ENCODE peak calls at places on chromosomes 2 and 18, in seven cellular contexts. One of them, this sample, is unnamed.

GRCh38 chr2:228102949-228103348 is 78.5 kb downstream of the SPHKAP start:
- DNase-seq in midbrain: no peak
- DNase-seq in activated gamma-delta T cell treated with Interleukin-2 at 50 U/mL for 16 hours: no peak
- DNase-seq in epithelial cell of prostate: no peak
- DNase-seq in cerebellar cortex: no peak
- DNase-seq in activated effector memory CD4-positive, alpha-beta T cell treated with anti-CD3 and anti-CD28 coated beads, Interleukin-2, amount 50 U/mL, for 16 hours: no peak
- DNase-seq in stimulated activated CD4-positive, alpha-beta T cell treated with anti-CD3 and anti-CD28 coated beads, Interleukin-2, amount 100 ng/mL, for 24 hours: no peak
- DNase-seq in this sample: no peak

GRCh38 chr18:54946149-54946581 is 13.1 kb downstream of the CCDC68 start:
- DNase-seq in epithelial cell of prostate: no peak
- DNase-seq in stimulated activated CD4-positive, alpha-beta T cell treated with anti-CD3 and anti-CD28 coated beads, Interleukin-2, amount 100 ng/mL, for 24 hours: peak
- DNase-seq in midbrain: no peak
- DNase-seq in cerebellar cortex: no peak
- DNase-seq in activated gamma-delta T cell treated with Interleukin-2 at 50 U/mL for 16 hours: no peak
- DNase-seq in activated effector memory CD4-positive, alpha-beta T cell treated with anti-CD3 and anti-CD28 coated beads, Interleukin-2, amount 50 U/mL, for 16 hours: peak
- DNase-seq in this sample: no peak

GRCh38 chr2:58866946-58867345 is 625.8 kb upstream of the FANCL start:
- DNase-seq in activated effector memory CD4-positive, alpha-beta T cell treated with anti-CD3 and anti-CD28 coated beads, Interleukin-2, amount 50 U/mL, for 16 hours: no peak
- DNase-seq in activated gamma-delta T cell treated with Interleukin-2 at 50 U/mL for 16 hours: no peak
- DNase-seq in stimulated activated CD4-positive, alpha-beta T cell treated with anti-CD3 and anti-CD28 coated beads, Interleukin-2, amount 100 ng/mL, for 24 hours: no peak
- DNase-seq in cerebellar cortex: no peak
- DNase-seq in epithelial cell of prostate: no peak
- DNase-seq in midbrain: no peak
- DNase-seq in this sample: no peak

GRCh38 chr2:23670245-23670592 is 256.7 kb downstream of the ATAD2B start:
- DNase-seq in epithelial cell of prostate: no peak
- DNase-seq in midbrain: no peak
- DNase-seq in cerebellar cortex: no peak
- DNase-seq in activated effector memory CD4-positive, alpha-beta T cell treated with anti-CD3 and anti-CD28 coated beads, Interleukin-2, amount 50 U/mL, for 16 hours: no peak
- DNase-seq in stimulated activated CD4-positive, alpha-beta T cell treated with anti-CD3 and anti-CD28 coated beads, Interleukin-2, amount 100 ng/mL, for 24 hours: no peak
- DNase-seq in activated gamma-delta T cell treated with Interleukin-2 at 50 U/mL for 16 hours: no peak
- DNase-seq in this sample: no peak

GRCh38 chr2:74566423-74567085 is 12.0 kb downstream of the DOK1 start:
- DNase-seq in activated effector memory CD4-positive, alpha-beta T cell treated with anti-CD3 and anti-CD28 coated beads, Interleukin-2, amount 50 U/mL, for 16 hours: no peak
- DNase-seq in epithelial cell of prostate: no peak
- DNase-seq in activated gamma-delta T cell treated with Interleukin-2 at 50 U/mL for 16 hours: no peak
- DNase-seq in cerebellar cortex: no peak
- DNase-seq in stimulated activated CD4-positive, alpha-beta T cell treated with anti-CD3 and anti-CD28 coated beads, Interleukin-2, amount 100 ng/mL, for 24 hours: no peak
- DNase-seq in midbrain: no peak
- DNase-seq in this sample: no peak

GRCh38 chr2:219219113-219219696 is 447 bp upstream of the ABCB6 start:
- DNase-seq in stimulated activated CD4-positive, alpha-beta T cell treated with anti-CD3 and anti-CD28 coated beads, Interleukin-2, amount 100 ng/mL, for 24 hours: no peak
- DNase-seq in activated effector memory CD4-positive, alpha-beta T cell treated with anti-CD3 and anti-CD28 coated beads, Interleukin-2, amount 50 U/mL, for 16 hours: no peak
- DNase-seq in cerebellar cortex: no peak
- DNase-seq in epithelial cell of prostate: no peak
- DNase-seq in activated gamma-delta T cell treated with Interleukin-2 at 50 U/mL for 16 hours: no peak
- DNase-seq in midbrain: no peak
- DNase-seq in this sample: no peak

GRCh38 chr2:29130295-29130694 is 15.1 kb downstream of the CLIP4 start:
- DNase-seq in midbrain: peak
- DNase-seq in activated effector memory CD4-positive, alpha-beta T cell treated with anti-CD3 and anti-CD28 coated beads, Interleukin-2, amount 50 U/mL, for 16 hours: peak
- DNase-seq in activated gamma-delta T cell treated with Interleukin-2 at 50 U/mL for 16 hours: no peak
- DNase-seq in epithelial cell of prostate: peak
- DNase-seq in cerebellar cortex: peak
- DNase-seq in stimulated activated CD4-positive, alpha-beta T cell treated with anti-CD3 and anti-CD28 coated beads, Interleukin-2, amount 100 ng/mL, for 24 hours: peak
- DNase-seq in this sample: no peak

GRCh38 chr2:10810175-10811161 is 2.1 kb downstream of the PDIA6 start:
- DNase-seq in cerebellar cortex: peak
- DNase-seq in midbrain: no peak
- DNase-seq in epithelial cell of prostate: no peak
- DNase-seq in activated gamma-delta T cell treated with Interleukin-2 at 50 U/mL for 16 hours: no peak
- DNase-seq in activated effector memory CD4-positive, alpha-beta T cell treated with anti-CD3 and anti-CD28 coated beads, Interleukin-2, amount 50 U/mL, for 16 hours: no peak
- DNase-seq in stimulated activated CD4-positive, alpha-beta T cell treated with anti-CD3 and anti-CD28 coated beads, Interleukin-2, amount 100 ng/mL, for 24 hours: no peak
- DNase-seq in this sample: no peak

GRCh38 chr2:117571590-117572349 is 242.7 kb upstream of the DDX18 start:
- DNase-seq in activated effector memory CD4-positive, alpha-beta T cell treated with anti-CD3 and anti-CD28 coated beads, Interleukin-2, amount 50 U/mL, for 16 hours: no peak
- DNase-seq in cerebellar cortex: no peak
- DNase-seq in epithelial cell of prostate: no peak
- DNase-seq in stimulated activated CD4-positive, alpha-beta T cell treated with anti-CD3 and anti-CD28 coated beads, Interleukin-2, amount 100 ng/mL, for 24 hours: no peak
- DNase-seq in activated gamma-delta T cell treated with Interleukin-2 at 50 U/mL for 16 hours: no peak
- DNase-seq in midbrain: no peak
- DNase-seq in this sample: no peak

GRCh38 chr18:30510882-30511281 is 531.7 kb downstream of the DSC3 start:
- DNase-seq in cerebellar cortex: no peak
- DNase-seq in activated effector memory CD4-positive, alpha-beta T cell treated with anti-CD3 and anti-CD28 coated beads, Interleukin-2, amount 50 U/mL, for 16 hours: no peak
- DNase-seq in epithelial cell of prostate: no peak
- DNase-seq in stimulated activated CD4-positive, alpha-beta T cell treated with anti-CD3 and anti-CD28 coated beads, Interleukin-2, amount 100 ng/mL, for 24 hours: no peak
- DNase-seq in midbrain: no peak
- DNase-seq in activated gamma-delta T cell treated with Interleukin-2 at 50 U/mL for 16 hours: no peak
- DNase-seq in this sample: no peak

GRCh38 chr2:96950391-96951124 is 35.8 kb downstream of the FAM178B start:
- DNase-seq in stimulated activated CD4-positive, alpha-beta T cell treated with anti-CD3 and anti-CD28 coated beads, Interleukin-2, amount 100 ng/mL, for 24 hours: no peak
- DNase-seq in epithelial cell of prostate: no peak
- DNase-seq in activated effector memory CD4-positive, alpha-beta T cell treated with anti-CD3 and anti-CD28 coated beads, Interleukin-2, amount 50 U/mL, for 16 hours: no peak
- DNase-seq in cerebellar cortex: peak
- DNase-seq in midbrain: peak
- DNase-seq in activated gamma-delta T cell treated with Interleukin-2 at 50 U/mL for 16 hours: no peak
- DNase-seq in this sample: no peak

GRCh38 chr2:27566628-27567027 is 16.2 kb upstream of the ZNF512 start:
- DNase-seq in epithelial cell of prostate: peak
- DNase-seq in activated gamma-delta T cell treated with Interleukin-2 at 50 U/mL for 16 hours: no peak
- DNase-seq in cerebellar cortex: no peak
- DNase-seq in midbrain: no peak
- DNase-seq in stimulated activated CD4-positive, alpha-beta T cell treated with anti-CD3 and anti-CD28 coated beads, Interleukin-2, amount 100 ng/mL, for 24 hours: no peak
- DNase-seq in activated effector memory CD4-positive, alpha-beta T cell treated with anti-CD3 and anti-CD28 coated beads, Interleukin-2, amount 50 U/mL, for 16 hours: no peak
- DNase-seq in this sample: no peak

GRCh38 chr18:3454365-3455089 is 4.6 kb downstream of the TGIF1 start:
- DNase-seq in stimulated activated CD4-positive, alpha-beta T cell treated with anti-CD3 and anti-CD28 coated beads, Interleukin-2, amount 100 ng/mL, for 24 hours: peak
- DNase-seq in midbrain: peak
- DNase-seq in activated gamma-delta T cell treated with Interleukin-2 at 50 U/mL for 16 hours: peak
- DNase-seq in epithelial cell of prostate: no peak
- DNase-seq in cerebellar cortex: peak
- DNase-seq in activated effector memory CD4-positive, alpha-beta T cell treated with anti-CD3 and anti-CD28 coated beads, Interleukin-2, amount 50 U/mL, for 16 hours: peak
- DNase-seq in this sample: peak

GRCh38 chr2:191521608-191522208 is 156.2 kb upstream of the NABP1 start:
- DNase-seq in cerebellar cortex: peak
- DNase-seq in activated gamma-delta T cell treated with Interleukin-2 at 50 U/mL for 16 hours: no peak
- DNase-seq in epithelial cell of prostate: no peak
- DNase-seq in activated effector memory CD4-positive, alpha-beta T cell treated with anti-CD3 and anti-CD28 coated beads, Interleukin-2, amount 50 U/mL, for 16 hours: no peak
- DNase-seq in stimulated activated CD4-positive, alpha-beta T cell treated with anti-CD3 and anti-CD28 coated beads, Interleukin-2, amount 100 ng/mL, for 24 hours: no peak
- DNase-seq in midbrain: peak
- DNase-seq in this sample: no peak

GRCh38 chr2:180146541-180146940 is 139.4 kb upstream of the CWC22 start:
- DNase-seq in epithelial cell of prostate: no peak
- DNase-seq in stimulated activated CD4-positive, alpha-beta T cell treated with anti-CD3 and anti-CD28 coated beads, Interleukin-2, amount 100 ng/mL, for 24 hours: no peak
- DNase-seq in activated gamma-delta T cell treated with Interleukin-2 at 50 U/mL for 16 hours: no peak
- DNase-seq in activated effector memory CD4-positive, alpha-beta T cell treated with anti-CD3 and anti-CD28 coated beads, Interleukin-2, amount 50 U/mL, for 16 hours: no peak
- DNase-seq in midbrain: no peak
- DNase-seq in cerebellar cortex: no peak
- DNase-seq in this sample: no peak

GRCh38 chr2:37389984-37390765 is 45.7 kb downstream of the QPCT start:
- DNase-seq in epithelial cell of prostate: peak
- DNase-seq in activated effector memory CD4-positive, alpha-beta T cell treated with anti-CD3 and anti-CD28 coated beads, Interleukin-2, amount 50 U/mL, for 16 hours: peak
- DNase-seq in cerebellar cortex: no peak
- DNase-seq in stimulated activated CD4-positive, alpha-beta T cell treated with anti-CD3 and anti-CD28 coated beads, Interleukin-2, amount 100 ng/mL, for 24 hours: peak
- DNase-seq in midbrain: no peak
- DNase-seq in activated gamma-delta T cell treated with Interleukin-2 at 50 U/mL for 16 hours: peak
- DNase-seq in this sample: peak

GRCh38 chr2:136844546-136844945 is 79.2 kb downstream of the THSD7B start:
- DNase-seq in midbrain: no peak
- DNase-seq in stimulated activated CD4-positive, alpha-beta T cell treated with anti-CD3 and anti-CD28 coated beads, Interleukin-2, amount 100 ng/mL, for 24 hours: no peak
- DNase-seq in activated gamma-delta T cell treated with Interleukin-2 at 50 U/mL for 16 hours: no peak
- DNase-seq in epithelial cell of prostate: no peak
- DNase-seq in cerebellar cortex: no peak
- DNase-seq in activated effector memory CD4-positive, alpha-beta T cell treated with anti-CD3 and anti-CD28 coated beads, Interleukin-2, amount 50 U/mL, for 16 hours: no peak
- DNase-seq in this sample: no peak

GRCh38 chr2:27627963-27628766 is 647 bp downstream of the CCDC121 start:
- DNase-seq in cerebellar cortex: no peak
- DNase-seq in epithelial cell of prostate: peak
- DNase-seq in activated effector memory CD4-positive, alpha-beta T cell treated with anti-CD3 and anti-CD28 coated beads, Interleukin-2, amount 50 U/mL, for 16 hours: no peak
- DNase-seq in activated gamma-delta T cell treated with Interleukin-2 at 50 U/mL for 16 hours: no peak
- DNase-seq in stimulated activated CD4-positive, alpha-beta T cell treated with anti-CD3 and anti-CD28 coated beads, Interleukin-2, amount 100 ng/mL, for 24 hours: no peak
- DNase-seq in midbrain: no peak
- DNase-seq in this sample: no peak

GRCh38 chr2:61538179-61538919 is at the start of gene XPO1:
- DNase-seq in cerebellar cortex: peak
- DNase-seq in midbrain: peak
- DNase-seq in activated gamma-delta T cell treated with Interleukin-2 at 50 U/mL for 16 hours: peak
- DNase-seq in stimulated activated CD4-positive, alpha-beta T cell treated with anti-CD3 and anti-CD28 coated beads, Interleukin-2, amount 100 ng/mL, for 24 hours: peak
- DNase-seq in activated effector memory CD4-positive, alpha-beta T cell treated with anti-CD3 and anti-CD28 coated beads, Interleukin-2, amount 50 U/mL, for 16 hours: peak
- DNase-seq in epithelial cell of prostate: peak
- DNase-seq in this sample: peak

GRCh38 chr2:887639-888038 is 63.0 kb upstream of the SNTG2 start:
- DNase-seq in activated gamma-delta T cell treated with Interleukin-2 at 50 U/mL for 16 hours: no peak
- DNase-seq in epithelial cell of prostate: no peak
- DNase-seq in midbrain: no peak
- DNase-seq in stimulated activated CD4-positive, alpha-beta T cell treated with anti-CD3 and anti-CD28 coated beads, Interleukin-2, amount 100 ng/mL, for 24 hours: no peak
- DNase-seq in cerebellar cortex: no peak
- DNase-seq in activated effector memory CD4-positive, alpha-beta T cell treated with anti-CD3 and anti-CD28 coated beads, Interleukin-2, amount 50 U/mL, for 16 hours: no peak
- DNase-seq in this sample: no peak

GRCh38 chr2:105842555-105842954 is 97.8 kb downstream of the NCK2 start:
- DNase-seq in activated effector memory CD4-positive, alpha-beta T cell treated with anti-CD3 and anti-CD28 coated beads, Interleukin-2, amount 50 U/mL, for 16 hours: no peak
- DNase-seq in activated gamma-delta T cell treated with Interleukin-2 at 50 U/mL for 16 hours: no peak
- DNase-seq in midbrain: no peak
- DNase-seq in cerebellar cortex: no peak
- DNase-seq in epithelial cell of prostate: no peak
- DNase-seq in stimulated activated CD4-positive, alpha-beta T cell treated with anti-CD3 and anti-CD28 coated beads, Interleukin-2, amount 100 ng/mL, for 24 hours: no peak
- DNase-seq in this sample: no peak

GRCh38 chr2:17373041-17373440 is 145.2 kb downstream of the RAD51AP2 start:
- DNase-seq in midbrain: no peak
- DNase-seq in activated gamma-delta T cell treated with Interleukin-2 at 50 U/mL for 16 hours: no peak
- DNase-seq in cerebellar cortex: no peak
- DNase-seq in stimulated activated CD4-positive, alpha-beta T cell treated with anti-CD3 and anti-CD28 coated beads, Interleukin-2, amount 100 ng/mL, for 24 hours: no peak
- DNase-seq in activated effector memory CD4-positive, alpha-beta T cell treated with anti-CD3 and anti-CD28 coated beads, Interleukin-2, amount 50 U/mL, for 16 hours: no peak
- DNase-seq in epithelial cell of prostate: no peak
- DNase-seq in this sample: no peak

GRCh38 chr2:1563084-1563857 is 150.0 kb downstream of the TPO start:
- DNase-seq in epithelial cell of prostate: no peak
- DNase-seq in cerebellar cortex: no peak
- DNase-seq in activated gamma-delta T cell treated with Interleukin-2 at 50 U/mL for 16 hours: no peak
- DNase-seq in midbrain: no peak
- DNase-seq in activated effector memory CD4-positive, alpha-beta T cell treated with anti-CD3 and anti-CD28 coated beads, Interleukin-2, amount 50 U/mL, for 16 hours: no peak
- DNase-seq in stimulated activated CD4-positive, alpha-beta T cell treated with anti-CD3 and anti-CD28 coated beads, Interleukin-2, amount 100 ng/mL, for 24 hours: no peak
- DNase-seq in this sample: no peak

GRCh38 chr2:111618577-111618930 is 265.4 kb downstream of the ANAPC1 start:
- DNase-seq in midbrain: no peak
- DNase-seq in activated effector memory CD4-positive, alpha-beta T cell treated with anti-CD3 and anti-CD28 coated beads, Interleukin-2, amount 50 U/mL, for 16 hours: no peak
- DNase-seq in stimulated activated CD4-positive, alpha-beta T cell treated with anti-CD3 and anti-CD28 coated beads, Interleukin-2, amount 100 ng/mL, for 24 hours: no peak
- DNase-seq in cerebellar cortex: no peak
- DNase-seq in epithelial cell of prostate: no peak
- DNase-seq in activated gamma-delta T cell treated with Interleukin-2 at 50 U/mL for 16 hours: no peak
- DNase-seq in this sample: no peak

GRCh38 chr2:28904295-28904694 is 9.8 kb downstream of the WDR43 start:
- DNase-seq in stimulated activated CD4-positive, alpha-beta T cell treated with anti-CD3 and anti-CD28 coated beads, Interleukin-2, amount 100 ng/mL, for 24 hours: no peak
- DNase-seq in cerebellar cortex: no peak
- DNase-seq in epithelial cell of prostate: no peak
- DNase-seq in activated effector memory CD4-positive, alpha-beta T cell treated with anti-CD3 and anti-CD28 coated beads, Interleukin-2, amount 50 U/mL, for 16 hours: no peak
- DNase-seq in activated gamma-delta T cell treated with Interleukin-2 at 50 U/mL for 16 hours: no peak
- DNase-seq in midbrain: no peak
- DNase-seq in this sample: no peak

GRCh38 chr2:71100195-71100964 is 29.6 kb downstream of the MCEE start:
- DNase-seq in cerebellar cortex: peak
- DNase-seq in activated gamma-delta T cell treated with Interleukin-2 at 50 U/mL for 16 hours: peak
- DNase-seq in epithelial cell of prostate: no peak
- DNase-seq in activated effector memory CD4-positive, alpha-beta T cell treated with anti-CD3 and anti-CD28 coated beads, Interleukin-2, amount 50 U/mL, for 16 hours: peak
- DNase-seq in stimulated activated CD4-positive, alpha-beta T cell treated with anti-CD3 and anti-CD28 coated beads, Interleukin-2, amount 100 ng/mL, for 24 hours: peak
- DNase-seq in midbrain: peak
- DNase-seq in this sample: no peak

GRCh38 chr2:238560234-238560633 is 133.5 kb downstream of the ASB1 start:
- DNase-seq in epithelial cell of prostate: no peak
- DNase-seq in activated effector memory CD4-positive, alpha-beta T cell treated with anti-CD3 and anti-CD28 coated beads, Interleukin-2, amount 50 U/mL, for 16 hours: no peak
- DNase-seq in cerebellar cortex: no peak
- DNase-seq in activated gamma-delta T cell treated with Interleukin-2 at 50 U/mL for 16 hours: no peak
- DNase-seq in midbrain: no peak
- DNase-seq in stimulated activated CD4-positive, alpha-beta T cell treated with anti-CD3 and anti-CD28 coated beads, Interleukin-2, amount 100 ng/mL, for 24 hours: no peak
- DNase-seq in this sample: no peak

GRCh38 chr18:9595197-9595596 is 19.2 kb downstream of the PPP4R1 start:
- DNase-seq in activated gamma-delta T cell treated with Interleukin-2 at 50 U/mL for 16 hours: no peak
- DNase-seq in stimulated activated CD4-positive, alpha-beta T cell treated with anti-CD3 and anti-CD28 coated beads, Interleukin-2, amount 100 ng/mL, for 24 hours: no peak
- DNase-seq in cerebellar cortex: no peak
- DNase-seq in epithelial cell of prostate: no peak
- DNase-seq in midbrain: no peak
- DNase-seq in activated effector memory CD4-positive, alpha-beta T cell treated with anti-CD3 and anti-CD28 coated beads, Interleukin-2, amount 50 U/mL, for 16 hours: no peak
- DNase-seq in this sample: no peak

GRCh38 chr2:238528953-238529781 is 102.4 kb downstream of the ASB1 start:
- DNase-seq in activated gamma-delta T cell treated with Interleukin-2 at 50 U/mL for 16 hours: no peak
- DNase-seq in stimulated activated CD4-positive, alpha-beta T cell treated with anti-CD3 and anti-CD28 coated beads, Interleukin-2, amount 100 ng/mL, for 24 hours: no peak
- DNase-seq in activated effector memory CD4-positive, alpha-beta T cell treated with anti-CD3 and anti-CD28 coated beads, Interleukin-2, amount 50 U/mL, for 16 hours: no peak
- DNase-seq in epithelial cell of prostate: peak
- DNase-seq in midbrain: no peak
- DNase-seq in cerebellar cortex: no peak
- DNase-seq in this sample: no peak

GRCh38 chr18:47050468-47050867 is 15.0 kb upstream of the ELOA2 start:
- DNase-seq in cerebellar cortex: peak
- DNase-seq in epithelial cell of prostate: no peak
- DNase-seq in midbrain: peak
- DNase-seq in activated gamma-delta T cell treated with Interleukin-2 at 50 U/mL for 16 hours: no peak
- DNase-seq in activated effector memory CD4-positive, alpha-beta T cell treated with anti-CD3 and anti-CD28 coated beads, Interleukin-2, amount 50 U/mL, for 16 hours: no peak
- DNase-seq in stimulated activated CD4-positive, alpha-beta T cell treated with anti-CD3 and anti-CD28 coated beads, Interleukin-2, amount 100 ng/mL, for 24 hours: no peak
- DNase-seq in this sample: peak

This sample was measured in effector CD4-positive, alpha-beta T cell.